ENCODE peak calls at places on chromosomes 13 and 19, in five cellular contexts. C is H1; G is CD8-positive, alpha-beta T cell; H is ascending aorta; N is A549. L is an unnamed sample.

GRCh38 chr19:53308339-53308811 is 25.2 kb upstream of the ZNF845 start:
- DNase-seq in C (peak; percentile 94), G (no peak), H (no peak), N (no peak), L (no peak)

GRCh38 chr13:40798380-40798779 is 9.0 kb downstream of the SLC25A15 start:
- DNase-seq in C (no peak), G (no peak), H (no peak), N (no peak), L (no peak)

GRCh38 chr19:2607712-2608601 is 94.5 kb downstream of the GNG7 start:
- DNase-seq in C (no peak), G (peak; percentile 52), H (no peak), N (no peak), L (no peak)

GRCh38 chr19:44725251-44725650 is 23.3 kb upstream of the BCL3 start:
- DNase-seq in C (no peak), G (no peak), H (no peak), N (peak; percentile 91), L (no peak)

GRCh38 chr13:112245959-112246358 is 130.2 kb upstream of the SPACA7 start:
- DNase-seq in C (peak; percentile 24), G (no peak), H (no peak), N (no peak), L (no peak)

GRCh38 chr13:113357529-113357928 is 6.4 kb downstream of the GRTP1 start:
- DNase-seq in C (no peak), G (no peak), H (no peak), N (no peak), L (no peak)

GRCh38 chr19:41702208-41702651 is 6.2 kb upstream of the CEACAM5 start:
- DNase-seq in C (no peak), G (no peak), H (no peak), N (peak; percentile 85), L (no peak)

GRCh38 chr13:59996461-59996860 is 167.3 kb downstream of the DIAPH3 start:
- DNase-seq in C (no peak), G (no peak), H (no peak), N (no peak), L (no peak)

GRCh38 chr13:51849145-51850101 is 4.4 kb upstream of the TMEM272 start:
- DNase-seq in C (peak; percentile 90), G (no peak), H (no peak), N (peak; percentile 14), L (no peak)

GRCh38 chr13:102220681-102221228 is 181.1 kb downstream of the FGF14 start:
- DNase-seq in C (no peak), G (no peak), H (no peak), N (no peak), L (no peak)

GRCh38 chr19:44447864-44448674 is at the start of gene ZNF229:
- DNase-seq in C (peak; percentile 83), G (peak; percentile 31), H (peak; percentile 11), N (peak; percentile 99), L (peak; percentile 85)

GRCh38 chr19:16160943-16161560 is 12.3 kb downstream of the CIB3 start:
- DNase-seq in C (no peak), G (no peak), H (no peak), N (peak; percentile 60), L (no peak)

GRCh38 chr13:30719521-30719914 is 15.8 kb upstream of the ALOX5AP start:
- DNase-seq in C (no peak), G (no peak), H (no peak), N (no peak), L (no peak)

GRCh38 chr13:26557393-26558073 is at the start of gene WASF3:
- DNase-seq in C (peak; percentile 95), G (no peak), H (peak; percentile 36), N (peak; percentile 78), L (peak; percentile 77)

GRCh38 chr13:106498158-106498557 is 37.3 kb downstream of the EFNB2 start:
- DNase-seq in C (no peak), G (no peak), H (no peak), N (no peak), L (no peak)

GRCh38 chr19:20664917-20665781 is 3.8 kb upstream of the ZNF626 start:
- DNase-seq in C (no peak), G (no peak), H (no peak), N (no peak), L (no peak)

GRCh38 chr13:58165617-58166016 is 534.1 kb downstream of the PCDH17 start:
- DNase-seq in C (no peak), G (no peak), H (no peak), N (no peak), L (no peak)

GRCh38 chr13:23792680-23793079 is 96.5 kb downstream of the MIPEP start:
- DNase-seq in C (no peak), G (no peak), H (no peak), N (no peak), L (no peak)

GRCh38 chr13:72657379-72657778 is 70.0 kb downstream of the MZT1 start:
- DNase-seq in C (no peak), G (no peak), H (no peak), N (no peak), L (no peak)

GRCh38 chr19:10294368-10294697 is 4.6 kb downstream of the ICAM5 start:
- DNase-seq in C (peak; percentile 79), G (no peak), H (no peak), N (no peak), L (no peak)

GRCh38 chr13:100470841-100471505 is 117.6 kb downstream of the GGACT start:
- DNase-seq in C (no peak), G (no peak), H (no peak), N (no peak), L (no peak)

GRCh38 chr13:78680064-78680463 is 21.1 kb upstream of the OBI1 start:
- DNase-seq in C (no peak), G (no peak), H (no peak), N (no peak), L (no peak)

DNA sequence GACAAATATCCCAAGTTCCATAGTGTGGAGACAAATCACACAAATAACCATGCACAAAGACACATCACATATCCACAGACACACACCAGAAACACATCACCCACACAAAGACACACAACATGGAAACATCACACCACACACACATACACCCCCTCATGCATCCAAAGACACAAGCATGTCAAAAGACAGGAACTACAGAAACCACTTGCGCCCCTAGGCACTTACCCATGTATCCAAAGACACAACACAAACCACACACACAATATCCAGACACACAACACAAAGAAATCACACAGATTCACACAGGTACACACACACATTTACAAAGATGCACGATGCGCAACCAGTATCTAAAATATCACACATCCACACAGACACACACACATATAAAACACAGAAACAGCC is 901 bp downstream of the DPF1 start:
- DNase-seq in C (no peak), G (no peak), H (no peak), N (no peak), L (no peak)
- H3K4me3 ChIP-seq in C (no peak overlapping the region), G (no peak overlapping the region), H (no peak overlapping the region), N (no peak overlapping the region), L (peak overlapping the region; percentile 53)

GRCh38 chr19:32458500-32459123 is 53.0 kb downstream of the DPY19L3 start:
- DNase-seq in C (no peak), G (no peak), H (no peak), N (no peak), L (no peak)

GRCh38 chr19:32459199-32459865 is 53.8 kb downstream of the DPY19L3 start:
- DNase-seq in C (no peak), G (no peak), H (no peak), N (no peak), L (no peak)

GRCh38 chr19:32464279-32464678 is 58.7 kb downstream of the DPY19L3 start:
- DNase-seq in C (no peak), G (no peak), H (no peak), N (peak; percentile 44), L (peak; percentile 15)

GRCh38 chr19:32457540-32457939 is 52.0 kb downstream of the DPY19L3 start:
- DNase-seq in C (no peak), G (no peak), H (no peak), N (no peak), L (no peak)

DNA sequence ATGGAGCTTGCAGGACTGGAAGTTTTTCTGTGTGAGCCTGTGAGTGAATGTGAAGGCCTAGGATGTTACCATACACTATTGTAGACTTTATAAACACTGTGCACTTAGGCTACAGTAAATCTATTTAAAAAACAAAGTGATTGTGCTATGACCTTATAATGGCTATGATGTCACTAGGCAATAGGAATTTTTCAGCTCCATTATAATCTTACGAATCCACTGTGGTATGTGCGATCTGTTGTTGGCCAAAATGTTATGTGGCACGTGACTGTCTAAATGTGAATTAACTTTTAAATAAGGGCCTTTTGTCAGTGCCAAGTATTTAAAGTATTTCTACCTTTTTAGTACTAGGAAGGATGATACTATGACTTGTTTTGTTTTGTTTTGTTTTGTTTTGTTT is 54.9 kb downstream of the DPY19L3 start:
- DNase-seq in C (no peak), G (no peak), H (no peak), N (no peak), L (no peak)
- TF ChIP-seq CTCF in C (no peak), G (no peak), H (no peak), N (no peak), L (no peak)

GRCh38 chr13:94712287-94712811 is at the start of gene SOX21:
- DNase-seq in C (peak; percentile 80), G (no peak), H (no peak), N (peak; percentile 48), L (no peak)
- H3K4me3 ChIP-seq in C (peak within 1 kb of the TSS; percentile 67), G (no peak within 1 kb of the TSS), H (peak within 1 kb of the TSS; percentile 43), N (peak within 1 kb of the TSS; percentile 55), L (no peak within 1 kb of the TSS)

GRCh38 chr19:3879656-3880055 is 829 bp upstream of the ATCAY start:
- DNase-seq in C (peak; percentile 64), G (no peak), H (no peak), N (peak; percentile 34), L (no peak)
- TF ChIP-seq CTCF in C (peak; percentile 39), G (no peak), H (no peak), N (peak; percentile 15), L (no peak)

GRCh38 chr19:11346104-11346940 is at the start of the genes CCDC159 and TMEM205:
- DNase-seq in C (peak; percentile 96), G (peak; percentile 97), H (peak; percentile 98), N (peak; percentile 97), L (peak; percentile 97)
- H3K4me3 ChIP-seq in C (peak within 1 kb of the TSS; percentile 94), G (peak within 1 kb of the TSS; percentile 100), H (peak within 1 kb of the TSS; percentile 92), N (peak within 1 kb of the TSS; percentile 90), L (peak within 1 kb of the TSS; percentile 89)

GRCh38 chr19:35055715-35056179 is 14.2 kb downstream of the HPN start:
- DNase-seq in C (peak; percentile 75), G (no peak), H (no peak), N (peak; percentile 51), L (no peak)
- TF ChIP-seq CTCF in C (peak; percentile 89), G (peak; percentile 24), H (no peak), N (peak; percentile 45), L (no peak)

GRCh38 chr19:48501961-48502719 is 9.5 kb downstream of the LMTK3 start:
- DNase-seq in C (peak; percentile 96), G (peak; percentile 49), H (peak; percentile 33), N (peak; percentile 99), L (peak; percentile 91)
- H3K4me3 ChIP-seq in C (peak overlapping the region; percentile 49), G (peak overlapping the region; percentile 14), H (no peak overlapping the region), N (peak overlapping the region; percentile 45), L (peak overlapping the region; percentile 49)